ENCODE peak calls at places on chromosome 6, in four cellular contexts. One of them, this sample, is unnamed.

GRCh38 chr6:169046483-169047192 is 207.0 kb downstream of the THBS2 start:
- DNase-seq in ovary: no peak
- DNase-seq in breast epithelium: no peak
- DNase-seq in IMR-90: peak
- DNase-seq in this sample: peak

GRCh38 chr6:82589509-82590206 is 226.0 kb downstream of the TPBG start:
- DNase-seq in breast epithelium: no peak
- DNase-seq in ovary: no peak
- DNase-seq in IMR-90: peak
- DNase-seq in this sample: no peak

GRCh38 chr6:157469378-157469777 is 88.4 kb downstream of the ZDHHC14 start:
- DNase-seq in IMR-90: no peak
- DNase-seq in breast epithelium: no peak
- DNase-seq in ovary: no peak
- DNase-seq in this sample: no peak

GRCh38 chr6:135191508-135192255 is 10.6 kb downstream of the MYB start:
- DNase-seq in ovary: no peak
- DNase-seq in breast epithelium: no peak
- DNase-seq in IMR-90: no peak
- DNase-seq in this sample: no peak

GRCh38 chr6:81981812-81982211 is 229.3 kb upstream of the TENT5A start:
- DNase-seq in IMR-90: peak
- DNase-seq in breast epithelium: no peak
- DNase-seq in ovary: no peak
- DNase-seq in this sample: no peak

GRCh38 chr6:155001482-155001881 is 6.4 kb downstream of the TIAM2 start:
- DNase-seq in IMR-90: peak
- DNase-seq in breast epithelium: no peak
- DNase-seq in ovary: no peak
- DNase-seq in this sample: no peak

GRCh38 chr6:154895841-154896240 is 99.3 kb upstream of the TIAM2 start:
- DNase-seq in breast epithelium: no peak
- DNase-seq in IMR-90: no peak
- DNase-seq in ovary: no peak
- DNase-seq in this sample: no peak

GRCh38 chr6:130148181-130148580 is 74.6 kb downstream of the SAMD3 start:
- DNase-seq in IMR-90: no peak
- DNase-seq in ovary: no peak
- DNase-seq in breast epithelium: no peak
- DNase-seq in this sample: no peak

GRCh38 chr6:169296170-169296569 is 42.5 kb upstream of the THBS2 start:
- DNase-seq in breast epithelium: no peak
- DNase-seq in ovary: no peak
- DNase-seq in IMR-90: peak
- DNase-seq in this sample: no peak

GRCh38 chr6:105001906-105002305 is 45.0 kb downstream of the LIN28B start:
- DNase-seq in ovary: no peak
- DNase-seq in breast epithelium: no peak
- DNase-seq in IMR-90: no peak
- DNase-seq in this sample: no peak

GRCh38 chr6:137637161-137637560 is 143.0 kb upstream of the OLIG3 start:
- DNase-seq in IMR-90: peak
- DNase-seq in ovary: no peak
- DNase-seq in breast epithelium: no peak
- DNase-seq in this sample: no peak

GRCh38 chr6:4871825-4872224 is 95.6 kb downstream of the CDYL start:
- DNase-seq in ovary: no peak
- DNase-seq in IMR-90: no peak
- DNase-seq in breast epithelium: no peak
- DNase-seq in this sample: no peak

GRCh38 chr6:53928641-53929339 is 134.0 kb downstream of the LRRC1 start:
- DNase-seq in breast epithelium: no peak
- DNase-seq in IMR-90: peak
- DNase-seq in ovary: no peak
- DNase-seq in this sample: no peak

GRCh38 chr6:101683884-101684283 is 290.4 kb downstream of the GRIK2 start:
- DNase-seq in IMR-90: no peak
- DNase-seq in breast epithelium: no peak
- DNase-seq in ovary: no peak
- DNase-seq in this sample: no peak

GRCh38 chr6:25612666-25613065 is 39.3 kb upstream of the SCGN start:
- DNase-seq in breast epithelium: no peak
- DNase-seq in ovary: no peak
- DNase-seq in IMR-90: no peak
- DNase-seq in this sample: no peak

GRCh38 chr6:11193434-11193833 is 39.0 kb downstream of the NEDD9 start:
- DNase-seq in IMR-90: no peak
- DNase-seq in breast epithelium: no peak
- DNase-seq in ovary: no peak
- DNase-seq in this sample: no peak

GRCh38 chr6:20020526-20020925 is 183.4 kb downstream of the ID4 start:
- DNase-seq in breast epithelium: no peak
- DNase-seq in IMR-90: no peak
- DNase-seq in ovary: no peak
- DNase-seq in this sample: no peak

GRCh38 chr6:151690768-151691562 is 116.5 kb upstream of the ESR1 start:
- DNase-seq in ovary: no peak
- DNase-seq in breast epithelium: no peak
- DNase-seq in IMR-90: no peak
- DNase-seq in this sample: no peak

GRCh38 chr6:105515054-105515453 is 112.2 kb upstream of the PREP start:
- DNase-seq in ovary: no peak
- DNase-seq in breast epithelium: no peak
- DNase-seq in IMR-90: no peak
- DNase-seq in this sample: no peak

GRCh38 chr6:141467041-141467440 is 665.7 kb upstream of the GJE1 start:
- DNase-seq in IMR-90: no peak
- DNase-seq in breast epithelium: no peak
- DNase-seq in ovary: no peak
- DNase-seq in this sample: no peak

GRCh38 chr6:137051790-137052472 is 7.2 kb upstream of the IL20RA start:
- DNase-seq in ovary: no peak
- DNase-seq in IMR-90: peak
- DNase-seq in breast epithelium: no peak
- DNase-seq in this sample: no peak

GRCh38 chr6:150453357-150453756 is 84.5 kb downstream of the IYD start:
- DNase-seq in breast epithelium: no peak
- DNase-seq in IMR-90: no peak
- DNase-seq in ovary: no peak
- DNase-seq in this sample: no peak

GRCh38 chr6:138765896-138766487 is 7.6 kb upstream of the CCDC28A start:
- DNase-seq in ovary: no peak
- DNase-seq in IMR-90: peak
- DNase-seq in breast epithelium: no peak
- DNase-seq in this sample: no peak

GRCh38 chr6:166467436-166468000 is 84.8 kb upstream of the MPC1 start:
- DNase-seq in IMR-90: no peak
- DNase-seq in ovary: no peak
- DNase-seq in breast epithelium: no peak
- DNase-seq in this sample: peak

GRCh38 chr6:125157725-125158124 is 4.2 kb downstream of the TPD52L1 start:
- DNase-seq in IMR-90: no peak
- DNase-seq in ovary: no peak
- DNase-seq in breast epithelium: no peak
- DNase-seq in this sample: no peak

GRCh38 chr6:36955136-36955535 is 598 bp downstream of the PI16 start:
- DNase-seq in ovary: no peak
- DNase-seq in breast epithelium: no peak
- DNase-seq in IMR-90: no peak
- DNase-seq in this sample: no peak

GRCh38 chr6:70310063-70310694 is 7.3 kb upstream of the COL9A1 start:
- DNase-seq in breast epithelium: no peak
- DNase-seq in ovary: no peak
- DNase-seq in IMR-90: peak
- DNase-seq in this sample: no peak

GRCh38 chr6:108677894-108678293 is 117.2 kb downstream of the FOXO3 start:
- DNase-seq in IMR-90: no peak
- DNase-seq in breast epithelium: no peak
- DNase-seq in ovary: no peak
- DNase-seq in this sample: no peak

GRCh38 chr6:90333928-90334327 is 37.3 kb upstream of the BACH2 start:
- DNase-seq in ovary: no peak
- DNase-seq in IMR-90: no peak
- DNase-seq in breast epithelium: no peak
- DNase-seq in this sample: no peak

GRCh38 chr6:148343028-148343374 is 363 bp downstream of the SASH1 start:
- DNase-seq in breast epithelium: no peak
- DNase-seq in IMR-90: no peak
- DNase-seq in ovary: no peak
- DNase-seq in this sample: no peak

GRCh38 chr6:166774292-166774691 is 147.2 kb upstream of the RPS6KA2 start:
- DNase-seq in breast epithelium: no peak
- DNase-seq in IMR-90: no peak
- DNase-seq in ovary: no peak
- DNase-seq in this sample: peak

GRCh38 chr6:13663986-13664385 is 47.6 kb downstream of the RANBP9 start:
- DNase-seq in IMR-90: no peak
- DNase-seq in breast epithelium: no peak
- DNase-seq in ovary: no peak
- DNase-seq in this sample: no peak

GRCh38 chr6:113529879-113530278 is 327.3 kb upstream of the MARCKS start:
- DNase-seq in ovary: no peak
- DNase-seq in breast epithelium: no peak
- DNase-seq in IMR-90: no peak
- DNase-seq in this sample: no peak

DNA sequence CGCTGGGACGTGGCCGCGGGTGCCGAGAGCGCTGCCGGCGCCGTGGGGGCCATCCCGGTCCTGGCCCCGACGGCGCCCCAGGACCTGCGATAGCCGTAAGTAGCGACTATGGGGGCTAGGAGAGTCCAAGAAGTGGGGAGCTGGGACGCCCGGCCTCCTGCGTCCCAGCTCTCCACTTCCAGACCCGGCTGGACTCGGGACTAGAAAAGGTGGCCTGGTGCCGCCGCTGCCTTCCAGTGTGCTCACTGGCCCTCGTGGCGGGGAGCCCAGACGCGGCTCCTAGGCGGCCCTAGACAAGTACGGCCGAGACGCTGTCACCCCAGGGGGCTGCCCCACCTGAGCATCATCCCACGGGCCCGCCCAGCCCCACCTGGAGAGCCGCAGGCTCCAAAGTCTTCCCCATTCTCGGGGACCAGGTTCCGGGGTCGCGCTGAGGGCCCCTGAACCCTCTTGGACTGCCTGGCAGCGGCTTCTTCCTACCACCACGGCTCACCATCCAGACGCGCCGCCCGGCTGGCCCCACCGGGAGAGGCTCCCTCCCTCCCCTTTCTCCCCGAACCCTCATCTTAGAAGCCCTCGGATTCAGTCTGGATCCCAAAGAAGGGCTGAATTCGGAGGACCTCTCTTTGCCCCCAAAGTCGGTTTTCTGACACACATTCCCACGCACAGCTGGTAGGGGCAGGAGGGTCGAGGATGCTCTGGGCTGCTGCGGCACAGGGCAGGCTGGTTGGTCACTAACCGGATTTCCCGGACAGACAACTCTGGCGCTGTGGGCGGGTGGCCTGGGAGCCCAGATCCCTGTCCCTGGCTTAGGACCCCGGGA is 878 bp upstream of the MDFI start:
- DNase-seq in breast epithelium: no peak
- DNase-seq in IMR-90: no peak
- DNase-seq in ovary: no peak
- DNase-seq in this sample: no peak
- TF ChIP-seq POLR2A in breast epithelium: no peak
- TF ChIP-seq POLR2A in IMR-90: no peak
- TF ChIP-seq POLR2A in ovary: no peak
- TF ChIP-seq POLR2A in this sample: no peak

GRCh38 chr6:98054453-98054852 is 771.4 kb upstream of the MMS22L start:
- DNase-seq in ovary: no peak
- DNase-seq in breast epithelium: no peak
- DNase-seq in IMR-90: peak
- DNase-seq in this sample: no peak
- TF ChIP-seq CTCF in ovary: no peak
- TF ChIP-seq CTCF in breast epithelium: no peak
- TF ChIP-seq CTCF in IMR-90: peak
- TF ChIP-seq CTCF in this sample: no peak

DNA sequence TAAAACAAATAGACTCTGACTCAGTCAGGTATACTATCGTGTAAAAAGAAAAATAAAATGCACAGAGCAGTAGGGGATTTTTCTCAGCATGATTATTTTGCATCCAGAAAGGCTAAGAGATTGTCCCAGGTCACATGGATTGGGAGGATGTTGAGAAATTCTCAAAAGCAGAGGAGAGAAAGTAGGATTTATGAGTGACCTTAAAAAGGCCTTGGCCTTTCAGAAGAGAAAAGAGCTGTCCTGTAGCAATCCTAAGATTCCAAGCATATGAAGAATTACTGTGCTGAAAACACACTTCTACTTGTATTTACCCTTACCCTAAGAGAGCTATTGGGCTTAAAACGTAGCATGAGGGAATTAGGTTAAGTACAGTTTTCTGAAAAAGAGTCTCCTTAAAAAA is 149.7 kb upstream of the ENPP5 start:
- DNase-seq in ovary: no peak
- DNase-seq in IMR-90: no peak
- DNase-seq in breast epithelium: no peak
- DNase-seq in this sample: no peak
- H3K4me3 ChIP-seq in ovary: no peak
- H3K4me3 ChIP-seq in IMR-90: no peak
- H3K4me3 ChIP-seq in breast epithelium: no peak
- H3K4me3 ChIP-seq in this sample: no peak

GRCh38 chr6:160791981-160792418 is 90.0 kb downstream of the PLG start:
- DNase-seq in breast epithelium: no peak
- DNase-seq in ovary: no peak
- DNase-seq in IMR-90: no peak
- DNase-seq in this sample: no peak
- TF ChIP-seq POLR2A in breast epithelium: no peak
- TF ChIP-seq POLR2A in ovary: no peak
- TF ChIP-seq POLR2A in IMR-90: no peak
- TF ChIP-seq POLR2A in this sample: no peak